ENCODE peak calls at places on chromosomes 7 and 10, in ten cellular contexts. T is stimulated activated CD4-positive, alpha-beta T cell treated with anti-CD3 and anti-CD28 coated beads, Interleukin-12 subunit alpha, Interleukin-12 subunit beta, amount 100 ng/mL, for 24 hours; E is activated CD4-positive, alpha-beta T cell treated with anti-CD3 and anti-CD28 coated beads, Interleukin-2, amount 10 ng/mL, durations not matched to agents 24 days and 14 days; H is activated naive CD8-positive, alpha-beta T cell treated with anti-CD3 and anti-CD28 coated beads, Interleukin-2, amount 50 U/mL, for 24 hours; I is NCI-H510A treated with DMSO at 0.1 percent for 48 hours; D is left ventricle myocardium superior; F is HepG2; N is mucosa of gallbladder; K is psoas muscle; U is NCI-H1436. R is an unnamed sample.

GRCh38 chr10:132112611-132113010 is 46.9 kb downstream of the JAKMIP3 start:
- DNase-seq in E (no peak), T (no peak), K (no peak), I (no peak), N (no peak), H (no peak), D (no peak), F (no peak), U (no peak), R (no peak)

GRCh38 chr7:128453836-128454804 is 1.6 kb upstream of the HILPDA start:
- DNase-seq in I (no peak), K (peak), N (peak), F (no peak), D (peak), E (peak), T (no peak), H (no peak), U (no peak), R (no peak)

GRCh38 chr7:157676456-157677255 is 339.9 kb downstream of the DNAJB6 start:
- DNase-seq in H (no peak), F (no peak), K (peak), U (no peak), D (no peak), E (no peak), T (no peak), I (peak), N (no peak), R (no peak)

GRCh38 chr7:92988051-92988450 is 129.7 kb downstream of the SAMD9 start:
- DNase-seq in E (no peak), U (no peak), H (no peak), K (no peak), I (no peak), D (no peak), F (peak), N (no peak), T (no peak), R (peak)

GRCh38 chr7:37247881-37248280 is 200.8 kb downstream of the ELMO1 start:
- DNase-seq in N (no peak), K (no peak), E (no peak), T (no peak), H (no peak), I (no peak), D (no peak), U (no peak), F (no peak), R (no peak)

GRCh38 chr7:122416316-122416925 is 111.9 kb upstream of the FEZF1 start:
- DNase-seq in K (no peak), N (no peak), T (no peak), E (no peak), F (no peak), I (no peak), H (no peak), D (no peak), U (no peak), R (no peak)

GRCh38 chr7:51731086-51731485 is 414.5 kb upstream of the COBL start:
- DNase-seq in I (no peak), E (no peak), T (no peak), K (no peak), F (no peak), U (no peak), H (no peak), N (no peak), D (no peak), R (no peak)

GRCh38 chr10:30985552-30985951 is 46.1 kb downstream of the ZNF438 start:
- DNase-seq in I (no peak), H (no peak), T (no peak), N (no peak), U (no peak), K (no peak), E (no peak), D (no peak), F (no peak), R (no peak)

GRCh38 chr10:70578371-70578947 is 24.1 kb downstream of the PRF1 start:
- DNase-seq in E (peak), H (peak), N (no peak), F (peak), I (peak), K (no peak), D (no peak), U (no peak), T (peak), R (no peak)

GRCh38 chr10:78438907-78439809 is 405.5 kb downstream of the RPS24 start:
- DNase-seq in H (no peak), D (no peak), N (no peak), K (no peak), I (no peak), U (no peak), E (no peak), F (peak), T (no peak), R (no peak)

GRCh38 chr10:66627156-66627555 is 298.7 kb upstream of the LRRTM3 start:
- DNase-seq in N (no peak), D (no peak), H (no peak), T (no peak), I (peak), K (no peak), F (peak), E (no peak), U (no peak), R (no peak)

GRCh38 chr7:121744319-121744718 is 128.6 kb upstream of the PTPRZ1 start:
- DNase-seq in F (no peak), D (no peak), T (no peak), U (no peak), E (no peak), H (no peak), N (no peak), I (no peak), K (no peak), R (no peak)

R was measured in NCI-H526 treated with DMSO at 0.1 percent for 48 hours.